ENCODE peak calls at places on chromosomes 12 and 14, in five cellular contexts. Y is left ventricle myocardium inferior, G is upper lobe of right lung, M is cardiac muscle cell, H is uterus. Z is an unnamed sample.

GRCh38 chr12:25806271-25806670 is 152.2 kb upstream of the RASSF8 start:
- DNase-seq in H (no peak), Y (no peak), G (no peak), M (no peak), Z (no peak)

GRCh38 chr12:14774074-14774943 is 29.0 kb downstream of the WBP11 start:
- DNase-seq in Y (peak; percentile 93), G (peak; percentile 97), M (peak; percentile 86), H (peak; percentile 98), Z (peak; percentile 87)

GRCh38 chr14:99672506-99673327 is 11.4 kb upstream of the CYP46A1 start:
- DNase-seq in M (no peak), H (no peak), G (peak; percentile 49), Y (no peak), Z (no peak)

GRCh38 chr12:3308063-3308462 is 182.9 kb upstream of the PRMT8 start:
- DNase-seq in H (no peak), M (no peak), Y (no peak), G (no peak), Z (no peak)

GRCh38 chr14:61347771-61348443 is 26.5 kb downstream of the PRKCH start:
- DNase-seq in Y (no peak), M (no peak), G (no peak), H (no peak), Z (no peak)

GRCh38 chr12:108657130-108657745 is 23.5 kb upstream of the SELPLG start:
- DNase-seq in Y (no peak), M (no peak), G (no peak), H (no peak), Z (no peak)

GRCh38 chr14:73935666-73936065 is 14.2 kb downstream of the FAM161B start:
- DNase-seq in H (no peak), Y (no peak), M (no peak), G (no peak), Z (no peak)

GRCh38 chr14:51328089-51328941 is 88.3 kb downstream of the TMX1 start:
- DNase-seq in Y (no peak), H (peak; percentile 77), G (no peak), M (no peak), Z (no peak)

GRCh38 chr12:20268771-20269170 is 99.6 kb upstream of the PDE3A start:
- DNase-seq in H (no peak), Y (no peak), G (no peak), M (no peak), Z (no peak)

GRCh38 chr12:47280543-47281330 is 201.0 kb upstream of the AMIGO2 start:
- DNase-seq in M (no peak), Y (no peak), G (no peak), H (no peak), Z (no peak)

GRCh38 chr12:34291426-34291901 is 269.2 kb downstream of the ALG10 start:
- DNase-seq in H (no peak), Y (peak; percentile 8), G (no peak), M (no peak), Z (no peak)

GRCh38 chr12:34290191-34290995 is 268.1 kb downstream of the ALG10 start:
- DNase-seq in M (no peak), Y (peak; percentile 6), G (peak; percentile 53), H (no peak), Z (no peak)

GRCh38 chr12:34289431-34290190 is 267.3 kb downstream of the ALG10 start:
- DNase-seq in M (no peak), G (peak; percentile 48), Y (peak; percentile 4), H (no peak), Z (no peak)

GRCh38 chr12:34292736-34293625 is 270.7 kb downstream of the ALG10 start:
- DNase-seq in M (no peak), H (peak; percentile 5), Y (peak; percentile 5), G (peak; percentile 42), Z (no peak)

GRCh38 chr12:34291001-34291400 is 268.7 kb downstream of the ALG10 start:
- DNase-seq in G (peak; percentile 48), Y (peak; percentile 3), M (no peak), H (no peak), Z (no peak)
- H3K9me3 ChIP-seq in G (no peaks in the 10 kb centered on the region), Y (peaks cover 35% of the 10 kb centered on the region), M (no peaks in the 10 kb centered on the region), H (no peaks in the 10 kb centered on the region), Z (no peaks in the 10 kb centered on the region)

DNA sequence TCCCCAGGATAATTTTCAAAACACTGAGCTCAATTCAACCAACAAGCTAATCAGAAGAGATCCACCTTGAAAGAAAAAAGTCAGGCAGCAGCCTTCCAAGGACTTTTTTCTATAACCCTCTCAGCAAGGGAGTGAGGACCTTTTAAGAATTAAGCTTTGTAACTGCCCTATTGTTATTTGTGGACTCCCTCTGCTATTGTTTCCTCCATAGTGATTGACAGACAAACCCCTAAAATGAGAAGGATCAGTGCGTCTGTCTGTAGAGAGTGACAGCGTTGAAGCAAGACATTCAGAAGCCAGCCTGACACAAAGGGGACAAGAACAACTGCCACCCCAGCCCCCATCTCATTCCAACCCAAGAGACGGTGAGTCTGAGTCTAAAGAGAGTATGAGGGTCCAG is 30.3 kb upstream of the BTG1 start:
- DNase-seq in G (no peak), M (no peak), Y (no peak), H (no peak), Z (no peak)
- TF ChIP-seq CTCF in G (no peak), M (no peak), Y (no peak), H (no peak), Z (no peak)

GRCh38 chr12:53187145-53187899 is 6.6 kb upstream of the CSAD start:
- DNase-seq in Y (no peak), G (no peak), M (no peak), H (no peak), Z (no peak)

GRCh38 chr12:53182836-53183235 is 2.1 kb upstream of the CSAD start:
- DNase-seq in G (no peak), H (no peak), M (no peak), Y (no peak), Z (no peak)

GRCh38 chr12:53185582-53186153 is 4.9 kb upstream of the CSAD start:
- DNase-seq in Y (no peak), G (no peak), H (no peak), M (no peak), Z (no peak)

GRCh38 chr12:53186745-53187144 is 6.0 kb upstream of the CSAD start:
- DNase-seq in M (no peak), Y (no peak), G (no peak), H (no peak), Z (no peak)

GRCh38 chr12:53184828-53185227 is 4.1 kb upstream of the CSAD start:
- DNase-seq in Y (no peak), G (no peak), M (no peak), H (no peak), Z (no peak)
- H3K4me1 ChIP-seq in Y (peaks cover 50% of the 10 kb centered on the region), G (peaks cover 32% of the 10 kb centered on the region), M (peaks cover 17% of the 10 kb centered on the region), H (peaks cover 14% of the 10 kb centered on the region), Z (peaks cover 45% of the 10 kb centered on the region)

GRCh38 chr14:105927094-105927475 is 400.7 kb downstream of the TMEM121 start:
- DNase-seq in M (no peak), Y (no peak), G (no peak), H (no peak), Z (no peak)
- H3K9me3 ChIP-seq in M (no peaks in the 10 kb centered on the region), Y (peaks cover 26% of the 10 kb centered on the region), G (no peaks in the 10 kb centered on the region), H (no peaks in the 10 kb centered on the region), Z (no peaks in the 10 kb centered on the region)

GRCh38 chr14:65835501-65835900 is 423.0 kb downstream of the FUT8 start:
- DNase-seq in H (no peak), M (no peak), G (no peak), Y (no peak), Z (no peak)

GRCh38 chr14:65834812-65835211 is 422.3 kb downstream of the FUT8 start:
- DNase-seq in H (no peak), M (no peak), Y (no peak), G (no peak), Z (no peak)

GRCh38 chr14:65833256-65833880 is 420.8 kb downstream of the FUT8 start:
- DNase-seq in H (no peak), Y (no peak), M (no peak), G (no peak), Z (no peak)

GRCh38 chr14:65834051-65834450 is 421.5 kb downstream of the FUT8 start:
- DNase-seq in H (no peak), Y (no peak), G (no peak), M (no peak), Z (no peak)

GRCh38 chr14:65832431-65833253 is 420.1 kb downstream of the FUT8 start:
- DNase-seq in M (peak; percentile 34), H (no peak), G (no peak), Y (no peak), Z (no peak)
- TF ChIP-seq CTCF in M (peak; percentile 42), H (no peak), G (no peak), Y (no peak), Z (no peak)

GRCh38 chr14:76324133-76324532 is 51.8 kb upstream of the ESRRB start:
- DNase-seq in H (no peak), G (peak; percentile 19), Y (no peak), M (no peak), Z (no peak)
- H3K4me1 ChIP-seq in H (no peaks in the 10 kb centered on the region), G (no peaks in the 10 kb centered on the region), Y (peaks cover 28% of the 10 kb centered on the region), M (peaks cover 5% of the 10 kb centered on the region), Z (no peaks in the 10 kb centered on the region)